ENCODE peak calls at places on chromosomes 2 and 18, in four cellular contexts. L is SK-MEL-5, U is Caco-2, B is KBM-7. Q is an unnamed sample.

GRCh38 chr2:156319811-156320490 is 12.6 kb downstream of the NR4A2 start:
- DNase-seq in B (no peak), U (no peak), L (no peak), Q (no peak)

GRCh38 chr18:44803019-44803650 is 122.4 kb downstream of the SETBP1 start:
- DNase-seq in L (no peak), U (peak), B (no peak), Q (no peak)

GRCh38 chr2:169159686-169160085 is 90.3 kb downstream of the DHRS9 start:
- DNase-seq in U (no peak), B (no peak), L (peak), Q (no peak)

GRCh38 chr2:143248631-143249030 is 119.4 kb downstream of the ARHGAP15 start:
- DNase-seq in U (no peak), L (no peak), B (no peak), Q (no peak)

GRCh38 chr18:58992301-58993231 is 127.9 kb downstream of the ZNF532 start:
- DNase-seq in L (no peak), U (no peak), B (no peak), Q (no peak)

GRCh38 chr2:181348091-181348837 is 108.9 kb upstream of the ITGA4 start:
- DNase-seq in L (no peak), B (peak), U (no peak), Q (no peak)

GRCh38 chr18:79682896-79683625 is 3.5 kb downstream of the CTDP1 start:
- DNase-seq in B (peak), L (no peak), U (no peak), Q (no peak)

GRCh38 chr18:68484241-68484640 is 230.7 kb downstream of the TMX3 start:
- DNase-seq in B (no peak), L (no peak), U (no peak), Q (no peak)

GRCh38 chr18:23912356-23912755 is 102.2 kb upstream of the TTC39C start:
- DNase-seq in B (no peak), L (no peak), U (no peak), Q (no peak)

GRCh38 chr2:130864830-130865229 is 28.1 kb downstream of the ARHGEF4 start:
- DNase-seq in B (peak), L (peak), U (peak), Q (no peak)

GRCh38 chr2:88187038-88187676 is 17.0 kb downstream of the THNSL2 start:
- DNase-seq in U (peak), L (peak), B (peak), Q (peak)

GRCh38 chr2:37820471-37820991 is 104.6 kb upstream of the RMDN2 start:
- DNase-seq in B (no peak), U (no peak), L (no peak), Q (no peak)

GRCh38 chr2:235747868-235748144 is 254.0 kb downstream of the AGAP1 start:
- DNase-seq in L (no peak), B (no peak), U (no peak), Q (no peak)

GRCh38 chr2:178873912-178874311 is 66.7 kb upstream of the TTN start:
- DNase-seq in B (no peak), U (no peak), L (no peak), Q (no peak)

GRCh38 chr18:35410561-35410960 is 33.4 kb upstream of the ZNF396 start:
- DNase-seq in B (no peak), U (no peak), L (no peak), Q (no peak)

GRCh38 chr2:7378642-7379041 is 461.4 kb downstream of the RNF144A start:
- DNase-seq in U (no peak), B (no peak), L (no peak), Q (no peak)

GRCh38 chr2:145909781-145910180 is 1389.9 kb upstream of the ZEB2 start:
- DNase-seq in B (no peak), L (no peak), U (no peak), Q (no peak)

GRCh38 chr2:174503161-174503809 is 16.5 kb upstream of the GPR155 start:
- DNase-seq in B (no peak), L (no peak), U (no peak), Q (no peak)

GRCh38 chr2:109213646-109214417 is 84.8 kb downstream of the SH3RF3 start:
- DNase-seq in U (no peak), L (no peak), B (peak), Q (no peak)

GRCh38 chr2:166592750-166593149 is 98.7 kb upstream of the SCN7A start:
- DNase-seq in U (no peak), L (no peak), B (no peak), Q (no peak)

GRCh38 chr2:36677386-36677785 is 19.1 kb upstream of the VIT start:
- DNase-seq in U (no peak), B (peak), L (no peak), Q (no peak)

GRCh38 chr2:108377815-108378630 is at the start of gene SULT1C4:
- DNase-seq in U (peak), L (no peak), B (no peak), Q (no peak)

GRCh38 chr2:199147216-199147615 is 310.5 kb downstream of the SATB2 start:
- DNase-seq in U (no peak), B (no peak), L (no peak), Q (no peak)

GRCh38 chr2:73981081-73981968 is 3.4 kb upstream of the TET3 start:
- DNase-seq in B (peak), U (peak), L (peak), Q (no peak)

GRCh38 chr2:232348936-232349335 is 29.6 kb upstream of the ALPP start:
- DNase-seq in L (no peak), U (no peak), B (no peak), Q (no peak)

GRCh38 chr2:97812916-97813315 is 99.5 kb downstream of the ZAP70 start:
- DNase-seq in L (no peak), B (no peak), U (no peak), Q (no peak)

GRCh38 chr2:37916512-37917082 is 8.5 kb upstream of the RMDN2 start:
- DNase-seq in U (no peak), L (no peak), B (no peak), Q (no peak)

Q was measured in HuH-7.5.